ENCODE peak calls at places on chromosomes 13 and 19, in four cellular contexts. J is HuH-7; I is HAP-1; R is activated naive CD4-positive, alpha-beta T cell treated with anti-CD3 and anti-CD28 coated beads, Interleukin-2, amount 10 ng/mL, durations not matched to agents 7 days and 5 days. S is an unnamed sample.

GRCh38 chr13:29436291-29436690 is 159.2 kb downstream of the SLC7A1 start:
- DNase-seq in R (no peak), J (no peak), I (no peak), S (peak)

GRCh38 chr19:45323671-45324081 is 1.0 kb upstream of the CKM start:
- DNase-seq in R (no peak), I (no peak), J (no peak), S (no peak)

GRCh38 chr13:111323950-111324651 is 3.7 kb downstream of the TEX29 start:
- DNase-seq in I (no peak), J (no peak), R (no peak), S (peak)

GRCh38 chr13:45299194-45299593 is 41.8 kb downstream of the TPT1 start:
- DNase-seq in I (no peak), R (no peak), J (no peak), S (peak)

GRCh38 chr19:4506449-4507149 is 11.7 kb downstream of the PLIN4 start:
- DNase-seq in I (no peak), J (no peak), R (no peak), S (peak)

GRCh38 chr19:17248011-17248776 is 2.5 kb upstream of the NR2F6 start:
- DNase-seq in J (peak), R (no peak), I (no peak), S (no peak)

GRCh38 chr13:71912524-71912923 is 45.5 kb upstream of the DACH1 start:
- DNase-seq in J (no peak), I (no peak), R (no peak), S (peak)

GRCh38 chr13:29923554-29924481 is 73.4 kb upstream of the UBL3 start:
- DNase-seq in J (peak), I (peak), R (peak), S (peak)

GRCh38 chr13:35832551-35832950 is 298.6 kb downstream of the DCLK1 start:
- DNase-seq in R (no peak), I (no peak), J (no peak), S (peak)

GRCh38 chr19:44748426-44749254 is at the start of gene BCL3:
- DNase-seq in I (peak), R (peak), J (peak), S (no peak)

GRCh38 chr13:111345682-111346081 is 25.2 kb downstream of the TEX29 start:
- DNase-seq in J (no peak), I (no peak), R (no peak), S (no peak)

GRCh38 chr19:39752390-39752789 is 14.6 kb upstream of the CLC start:
- DNase-seq in J (no peak), R (no peak), I (no peak), S (no peak)

GRCh38 chr19:14089662-14090508 is 666 bp downstream of the SAMD1 start:
- DNase-seq in R (peak), I (peak), J (peak), S (peak)

GRCh38 chr13:98368019-98368418 is 190.9 kb upstream of the RNF113B start:
- DNase-seq in R (no peak), J (no peak), I (no peak), S (peak)

GRCh38 chr19:53981408-53981998 is 9.9 kb upstream of the CACNG6 start:
- DNase-seq in J (no peak), R (no peak), I (no peak), S (no peak)

GRCh38 chr19:7004313-7004931 is 16.8 kb downstream of the MBD3L2B start:
- DNase-seq in I (peak), J (peak), R (no peak), S (peak)

S was measured in IMR-90.